ENCODE peak calls at places on chromosomes 16 and 17, in four cellular contexts. R is stimulated activated CD8-positive, alpha-beta memory T cell treated with anti-CD3 and anti-CD28 coated beads, Interleukin-12 subunit alpha, Interleukin-12 subunit beta, amount 100 ng/mL, for 1 hour; B is activated T-cell treated with anti-CD3 and anti-CD28 coated beads, Interleukin-2, amount 50 U/mL, for 72 hours; T is stimulated activated CD4-positive, alpha-beta T cell treated with anti-CD3 and anti-CD28 coated beads, Interleukin-15, amount 100 ng/mL, for 1 hour. N is an unnamed sample.

GRCh38 chr17:10061131-10061581 is 137.2 kb downstream of the GAS7 start:
- DNase-seq in R (no peak), B (no peak), T (no peak), N (no peak)

GRCh38 chr17:28724500-28725165 is 1.4 kb downstream of the TLCD1 start:
- DNase-seq in R (no peak), B (no peak), T (no peak), N (peak; percentile 33)

GRCh38 chr16:35011-35775 is 18.2 kb downstream of the POLR3K start:
- DNase-seq in R (no peak), B (no peak), T (no peak), N (peak; percentile 5)

GRCh38 chr16:56591377-56592060 is 2.2 kb downstream of the MT3 start:
- DNase-seq in R (no peak), B (no peak), T (no peak), N (no peak)

GRCh38 chr17:9818760-9819159 is 3.1 kb downstream of the GSG1L2 start:
- DNase-seq in R (no peak), B (no peak), T (no peak), N (no peak)

GRCh38 chr16:56999409-57000270 is 10.3 kb downstream of the NLRC5 start:
- DNase-seq in R (no peak), B (peak; percentile 38), T (no peak), N (peak; percentile 51)

GRCh38 chr17:16293918-16294317 is 59.4 kb downstream of the CENPV start:
- DNase-seq in R (no peak), B (no peak), T (no peak), N (no peak)

GRCh38 chr17:70558821-70559220 is 389.5 kb downstream of the KCNJ2 start:
- DNase-seq in R (no peak), B (no peak), T (no peak), N (no peak)

GRCh38 chr17:5416886-5417285 is 2.6 kb downstream of the NUP88 start:
- DNase-seq in R (no peak), B (no peak), T (no peak), N (no peak)

GRCh38 chr17:64661981-64662773 is at the start of gene SMURF2:
- DNase-seq in R (peak; percentile 61), B (peak; percentile 88), T (peak; percentile 65), N (peak; percentile 81)

GRCh38 chr17:32006957-32007462 is at the start of gene LRRC37B:
- DNase-seq in R (peak; percentile 79), B (peak; percentile 92), T (peak; percentile 79), N (peak; percentile 94)

GRCh38 chr17:8739104-8739503 is 5.5 kb downstream of the CCDC42 start:
- DNase-seq in R (no peak), B (no peak), T (no peak), N (no peak)

GRCh38 chr17:82922646-82923045 is 82.8 kb upstream of the ZNF750 start:
- DNase-seq in R (no peak), B (no peak), T (no peak), N (peak; percentile 23)

GRCh38 chr16:83835972-83836566 is 28.3 kb downstream of the HSBP1 start:
- DNase-seq in R (no peak), B (no peak), T (no peak), N (no peak)

GRCh38 chr17:20211246-20211645 is 202.1 kb downstream of the SPECC1 start:
- DNase-seq in R (no peak), B (no peak), T (no peak), N (no peak)

GRCh38 chr16:18932243-18932997 is 6.2 kb upstream of the SMG1 start:
- DNase-seq in R (no peak), B (no peak), T (no peak), N (no peak)

GRCh38 chr16:84061236-84061830 is 18.7 kb upstream of the SLC38A8 start:
- DNase-seq in R (no peak), B (no peak), T (no peak), N (no peak)

GRCh38 chr17:44400226-44400847 is 10.9 kb upstream of the ITGA2B start:
- DNase-seq in R (no peak), B (no peak), T (no peak), N (no peak)

GRCh38 chr17:28988475-28988874 is 17.4 kb downstream of the SEZ6 start:
- DNase-seq in R (no peak), B (no peak), T (no peak), N (no peak)

GRCh38 chr17:2693561-2694380 is 17.8 kb downstream of the CLUH start:
- DNase-seq in R (no peak), B (no peak), T (no peak), N (no peak)

GRCh38 chr16:73010150-73010676 is 37.7 kb downstream of the ZFHX3 start:
- DNase-seq in R (no peak), B (no peak), T (no peak), N (no peak)

GRCh38 chr16:56961851-56962281 is at the start of gene CETP:
- DNase-seq in R (no peak), B (no peak), T (no peak), N (no peak)

GRCh38 chr17:57898487-57899311 is 48.9 kb upstream of the MRPS23 start:
- DNase-seq in R (no peak), B (no peak), T (no peak), N (no peak)

GRCh38 chr17:61321344-61321743 is 78.3 kb upstream of the TBX2 start:
- DNase-seq in R (no peak), B (no peak), T (no peak), N (no peak)

GRCh38 chr17:17235212-17236174 is 1.5 kb downstream of the FLCN start:
- DNase-seq in R (no peak), B (no peak), T (no peak), N (peak; percentile 23)

GRCh38 chr17:77553459-77554066 is 404.9 kb upstream of the TNRC6C start:
- DNase-seq in R (no peak), B (no peak), T (no peak), N (no peak)

GRCh38 chr17:49359990-49360795 is 1.9 kb downstream of the ZNF652 start:
- DNase-seq in R (no peak), B (no peak), T (no peak), N (no peak)

GRCh38 chr17:17624776-17625175 is 33.3 kb upstream of the PEMT start:
- DNase-seq in R (no peak), B (no peak), T (no peak), N (no peak)

GRCh38 chr17:83199500-83200201 is 120.2 kb downstream of the METRNL start:
- DNase-seq in R (no peak), B (peak; percentile 88), T (no peak), N (peak; percentile 88)

GRCh38 chr16:88376053-88376834 is 6.5 kb upstream of the ZNF469 start:
- DNase-seq in R (no peak), B (no peak), T (no peak), N (no peak)